ENCODE peak calls at places on chromosomes 4 and X, in six cellular contexts. G is hepatocyte, A is heart left ventricle, T is uterus, B is mammary epithelial cell, K is stomach. Q is an unnamed sample.
A peak's percentile ranks its signal among the peaks of the same experiment; 100 is the strongest.

GRCh38 chr4:65943076-65943475 is 272.8 kb upstream of the EPHA5 start:
- DNase-seq in K (no peak), G (peak; percentile 19), T (no peak), B (peak; percentile 8), A (no peak), Q (no peak)

GRCh38 chrX:34132028-34132427 is at the start of gene FAM47A:
- DNase-seq in G (no peak), T (no peak), A (no peak), K (no peak), B (no peak), Q (no peak)

GRCh38 chr4:183362916-183363542 is 40.8 kb upstream of the CLDN24 start:
- DNase-seq in G (no peak), B (no peak), T (no peak), A (no peak), K (no peak), Q (no peak)

GRCh38 chr4:57071340-57071739 is 38.8 kb downstream of the IGFBP7 start:
- DNase-seq in A (no peak), G (no peak), T (peak; percentile 31), B (peak; percentile 62), K (no peak), Q (peak; percentile 75)

GRCh38 chr4:174152717-174153466 is 130.6 kb downstream of the FBXO8 start:
- DNase-seq in B (no peak), G (no peak), K (no peak), A (no peak), T (no peak), Q (no peak)

GRCh38 chr4:183153190-183153916 is 54.3 kb downstream of the WWC2 start:
- DNase-seq in A (no peak), T (no peak), K (no peak), B (no peak), G (no peak), Q (no peak)

GRCh38 chr4:12924253-12924652 is 559.9 kb downstream of the RAB28 start:
- DNase-seq in K (no peak), T (no peak), A (no peak), G (no peak), B (no peak), Q (no peak)

GRCh38 chr4:170089274-170089742 is 448 bp downstream of the AADAT start:
- DNase-seq in K (no peak), A (no peak), B (peak; percentile 50), T (no peak), G (peak; percentile 64), Q (no peak)

GRCh38 chrX:97628807-97629596 is 745.3 kb downstream of the RPA4 start:
- DNase-seq in G (peak; percentile 22), T (no peak), A (no peak), K (no peak), B (no peak), Q (no peak)

GRCh38 chrX:138710311-138710791 is 1.2 kb downstream of the FGF13 start:
- DNase-seq in K (no peak), G (peak; percentile 3), A (no peak), B (no peak), T (no peak), Q (no peak)

GRCh38 chr4:121272526-121272925 is 108.3 kb downstream of the QRFPR start:
- DNase-seq in A (no peak), G (peak; percentile 59), B (peak; percentile 70), K (no peak), T (no peak), Q (no peak)

GRCh38 chr4:86891785-86892638 is at the start of gene C4orf36:
- DNase-seq in A (peak; percentile 60), G (peak; percentile 77), K (peak; percentile 79), T (peak; percentile 60), B (peak; percentile 92), Q (no peak)

GRCh38 chr4:161260819-161261218 is 903.0 kb downstream of the FSTL5 start:
- DNase-seq in B (no peak), G (no peak), T (no peak), A (no peak), K (no peak), Q (no peak)

GRCh38 chr4:120870279-120870673 is 52.2 kb downstream of the PRDM5 start:
- DNase-seq in B (no peak), A (no peak), G (no peak), T (no peak), K (no peak), Q (no peak)

GRCh38 chrX:150308532-150309157 is 54.5 kb upstream of the MAMLD1 start:
- DNase-seq in K (no peak), B (no peak), T (no peak), G (no peak), A (no peak), Q (no peak)

GRCh38 chr4:186190456-186191265 is 706 bp upstream of the CYP4V2 start:
- DNase-seq in T (no peak), G (peak; percentile 63), K (no peak), B (no peak), A (no peak), Q (no peak)

GRCh38 chr4:2834001-2834921 is 9.4 kb upstream of the ADD1 start:
- DNase-seq in T (no peak), K (peak; percentile 21), A (no peak), G (peak; percentile 3), B (no peak), Q (no peak)

GRCh38 chr4:47469951-47470350 is 6.4 kb upstream of the COMMD8 start:
- DNase-seq in G (no peak), A (no peak), T (no peak), B (no peak), K (no peak), Q (no peak)

GRCh38 chr4:108685036-108685686 is 34.8 kb downstream of the OSTC start:
- DNase-seq in A (no peak), K (no peak), T (no peak), G (no peak), B (peak; percentile 16), Q (no peak)

GRCh38 chr4:139568206-139568969 is 12.4 kb upstream of the SETD7 start:
- DNase-seq in B (peak; percentile 70), G (no peak), K (no peak), T (no peak), A (no peak), Q (no peak)

GRCh38 chrX:103101280-103102042 is 8.5 kb upstream of the NXF3 start:
- DNase-seq in T (no peak), G (no peak), B (no peak), A (no peak), K (no peak), Q (no peak)

GRCh38 chr4:164210377-164210776 is 543.6 kb upstream of the SMIM31 start:
- DNase-seq in K (no peak), A (no peak), B (no peak), T (no peak), G (no peak), Q (no peak)

GRCh38 chr4:74117024-74117534 is 18.1 kb upstream of the CXCL2 start:
- DNase-seq in A (peak; percentile 76), K (peak; percentile 77), T (peak; percentile 60), G (peak; percentile 89), B (peak; percentile 95), Q (peak; percentile 86)

GRCh38 chrX:17535229-17535628 is 160.2 kb downstream of the NHS start:
- DNase-seq in T (no peak), A (no peak), B (peak; percentile 32), K (peak; percentile 28), G (peak; percentile 25), Q (peak; percentile 64)

GRCh38 chr4:72094054-72094780 is 62.4 kb downstream of the NPFFR2 start:
- DNase-seq in G (no peak), T (no peak), K (no peak), B (no peak), A (no peak), Q (no peak)

GRCh38 chr4:106063009-106063408 is 167.7 kb downstream of the NPNT start:
- DNase-seq in A (no peak), K (no peak), G (no peak), B (peak; percentile 4), T (no peak), Q (no peak)

GRCh38 chrX:150465856-150466775 is 102.3 kb upstream of the MTM1 start:
- DNase-seq in K (no peak), T (no peak), G (no peak), B (no peak), A (no peak), Q (no peak)

GRCh38 chr4:53997901-53998300 is 66.5 kb downstream of the CHIC2 start:
- DNase-seq in A (no peak), B (no peak), K (no peak), G (no peak), T (no peak), Q (no peak)

GRCh38 chr4:146488495-146489174 is 33.1 kb downstream of the SLC10A7 start:
- DNase-seq in K (no peak), G (no peak), A (no peak), B (no peak), T (no peak), Q (no peak)

DNA sequence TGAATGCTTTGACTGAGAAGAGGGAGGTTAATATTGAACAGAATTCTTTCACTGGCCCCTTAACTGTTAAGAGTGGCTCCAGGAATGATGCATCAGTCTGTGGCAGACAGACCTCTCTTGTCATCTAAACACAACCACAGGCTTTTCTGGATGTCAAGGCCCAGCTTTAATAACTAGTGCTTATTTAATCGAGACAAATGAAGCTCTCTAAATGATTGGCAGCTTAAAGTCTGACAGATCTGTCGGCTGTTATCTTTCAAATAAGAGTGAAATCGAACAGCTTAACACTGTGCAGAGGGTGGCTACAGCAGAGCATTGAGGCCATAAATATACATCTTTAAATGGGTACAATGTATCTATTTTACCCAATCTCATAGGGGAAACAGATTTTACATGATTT is 500.8 kb upstream of the PABPC4L start:
- DNase-seq in K (no peak), T (no peak), G (no peak), B (no peak), A (no peak), Q (no peak)
- H3K27ac ChIP-seq in K (no peak overlapping the region), T (no peak overlapping the region), G (no peak overlapping the region), B (no peak overlapping the region), A (no peak overlapping the region), Q (no peak overlapping the region)

GRCh38 chrX:95823796-95824195 is 860.8 kb upstream of the DIAPH2 start:
- DNase-seq in T (no peak), B (no peak), G (no peak), A (no peak), K (no peak), Q (no peak)
- TF ChIP-seq CTCF in T (no peak), B (peak; percentile 21), G (no peak), A (peak; percentile 17), K (no peak), Q (no peak)

DNA sequence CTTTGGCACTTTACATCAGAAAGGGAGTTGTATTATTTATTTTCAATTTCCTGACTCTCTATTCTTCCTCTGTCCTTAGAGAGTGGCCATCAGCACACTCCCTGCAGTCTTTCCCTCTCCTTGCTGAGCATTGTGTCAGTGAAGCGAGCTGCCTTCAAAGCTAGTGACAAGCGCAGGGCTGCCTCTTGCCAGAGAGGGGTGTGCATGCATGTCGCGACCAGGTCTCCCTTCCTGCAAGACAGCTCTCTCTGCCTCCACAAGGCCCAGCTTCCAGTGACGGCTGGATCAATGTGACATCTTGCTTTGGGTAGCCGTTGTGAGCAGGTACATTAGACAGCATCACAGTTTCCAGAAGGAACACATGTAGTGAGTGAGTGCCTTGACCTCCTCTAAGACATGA is 810.9 kb upstream of the TENM3 start:
- DNase-seq in G (no peak), T (no peak), B (no peak), A (no peak), K (no peak), Q (no peak)
- H3K4me3 ChIP-seq in G (no peak overlapping the region), T (no peak overlapping the region), B (no peak overlapping the region), A (no peak overlapping the region), K (no peak overlapping the region), Q (no peak overlapping the region)

DNA sequence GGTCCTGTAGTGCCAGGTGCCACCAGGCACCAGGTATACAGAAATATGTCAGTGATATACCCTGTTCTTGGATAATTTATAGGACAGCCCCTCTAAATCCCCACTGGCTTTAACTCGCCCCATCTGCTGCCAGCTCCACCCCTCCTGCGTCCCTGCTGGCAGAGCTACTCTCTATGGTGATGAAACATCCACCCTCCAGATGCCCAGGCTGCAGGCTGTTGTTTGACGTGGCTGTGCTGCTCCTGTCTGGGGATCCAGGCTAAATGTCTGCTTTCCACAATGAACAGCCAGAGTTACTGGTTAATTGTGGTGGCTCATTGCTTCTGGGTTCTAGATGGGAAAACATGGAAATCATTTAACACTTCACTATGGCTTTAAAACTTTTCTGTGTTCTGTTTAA is 12.9 kb downstream of the NHSL2 start:
- DNase-seq in G (no peak), K (no peak), A (no peak), B (no peak), T (no peak), Q (no peak)
- H3K27ac ChIP-seq in G (no peak overlapping the region), K (no peak overlapping the region), A (no peak overlapping the region), B (no peak overlapping the region), T (no peak overlapping the region), Q (no peak overlapping the region)